ENCODE peak calls at places on chromosome 11, in eight cellular contexts. P is spleen, B is transverse colon, Y is HCT116, M is stomach, V is GM23338, H is breast epithelium, X is prostate gland. W is an unnamed sample.
A peak's percentile ranks its signal among the peaks of the same experiment; 100 is the strongest.

GRCh38 chr11:117807482-117808272 is 10.7 kb upstream of the DSCAML1 start:
- DNase-seq in P (peak; percentile 91), B (peak; percentile 84), Y (peak; percentile 38), M (peak; percentile 85), V (peak; percentile 84), H (peak; percentile 66), X (peak; percentile 48), W (peak; percentile 94)

GRCh38 chr11:83007909-83008580 is 63.7 kb downstream of the RAB30 start:
- DNase-seq in P (peak; percentile 79), B (peak; percentile 68), Y (no peak), M (peak; percentile 73), V (peak; percentile 24), H (no peak), X (no peak), W (no peak)

GRCh38 chr11:126978911-126979310 is 21.7 kb downstream of the KIRREL3 start:
- DNase-seq in P (no peak), B (no peak), Y (no peak), M (no peak), V (no peak), H (no peak), X (no peak), W (no peak)

GRCh38 chr11:68106165-68106940 is 14.8 kb downstream of the CHKA start:
- DNase-seq in P (no peak), B (peak; percentile 82), Y (no peak), M (peak; percentile 80), V (no peak), H (no peak), X (no peak), W (no peak)

GRCh38 chr11:10599388-10600175 is 31.1 kb upstream of the LYVE1 start:
- DNase-seq in P (no peak), B (no peak), Y (no peak), M (no peak), V (no peak), H (no peak), X (no peak), W (no peak)

GRCh38 chr11:104451193-104451592 is 287.2 kb upstream of the PDGFD start:
- DNase-seq in P (no peak), B (no peak), Y (no peak), M (no peak), V (peak; percentile 14), H (no peak), X (no peak), W (no peak)

GRCh38 chr11:2376751-2377451 is at the start of gene CD81:
- DNase-seq in P (peak; percentile 91), B (no peak), Y (no peak), M (peak; percentile 53), V (no peak), H (no peak), X (no peak), W (no peak)

GRCh38 chr11:26493616-26494015 is 78.4 kb downstream of the MUC15 start:
- DNase-seq in P (no peak), B (no peak), Y (no peak), M (no peak), V (peak; percentile 8), H (no peak), X (no peak), W (no peak)

GRCh38 chr11:125341676-125342075 is 154.4 kb downstream of the FEZ1 start:
- DNase-seq in P (peak; percentile 56), B (no peak), Y (no peak), M (no peak), V (no peak), H (no peak), X (no peak), W (no peak)

GRCh38 chr11:125343732-125344131 is 152.3 kb downstream of the FEZ1 start:
- DNase-seq in P (peak; percentile 62), B (no peak), Y (no peak), M (no peak), V (peak; percentile 31), H (no peak), X (no peak), W (no peak)

GRCh38 chr11:125342281-125342980 is 153.6 kb downstream of the FEZ1 start:
- DNase-seq in P (peak; percentile 54), B (no peak), Y (no peak), M (no peak), V (no peak), H (no peak), X (peak; percentile 16), W (no peak)

GRCh38 chr11:125344846-125345705 is 151.0 kb downstream of the FEZ1 start:
- DNase-seq in P (peak; percentile 54), B (no peak), Y (no peak), M (no peak), V (no peak), H (no peak), X (no peak), W (no peak)

GRCh38 chr11:125343086-125343731 is 152.9 kb downstream of the FEZ1 start:
- DNase-seq in P (peak; percentile 38), B (no peak), Y (no peak), M (no peak), V (no peak), H (no peak), X (no peak), W (no peak)
- TF ChIP-seq POLR2AphosphoS5 in P (no peak), B (no peak), Y (no peak), M (no peak), V (no peak), H (no peak), X (no peak), W (no peak)

GRCh38 chr11:65569164-65569972 is 909 bp upstream of the ZNRD2 start:
- DNase-seq in P (no peak), B (no peak), Y (no peak), M (no peak), V (no peak), H (no peak), X (no peak), W (no peak)

GRCh38 chr11:65571940-65572339 is 398 bp upstream of the FAM89B start:
- DNase-seq in P (no peak), B (peak; percentile 44), Y (no peak), M (peak; percentile 36), V (peak; percentile 87), H (no peak), X (no peak), W (no peak)

GRCh38 chr11:65571420-65571819 is 918 bp upstream of the FAM89B start:
- DNase-seq in P (peak; percentile 80), B (peak; percentile 11), Y (no peak), M (no peak), V (no peak), H (no peak), X (no peak), W (peak; percentile 66)

GRCh38 chr11:65572356-65573043 is at the start of gene FAM89B:
- DNase-seq in P (peak; percentile 99), B (peak; percentile 95), Y (no peak), M (peak; percentile 93), V (peak; percentile 91), H (peak; percentile 89), X (peak; percentile 89), W (peak; percentile 94)

DNA sequence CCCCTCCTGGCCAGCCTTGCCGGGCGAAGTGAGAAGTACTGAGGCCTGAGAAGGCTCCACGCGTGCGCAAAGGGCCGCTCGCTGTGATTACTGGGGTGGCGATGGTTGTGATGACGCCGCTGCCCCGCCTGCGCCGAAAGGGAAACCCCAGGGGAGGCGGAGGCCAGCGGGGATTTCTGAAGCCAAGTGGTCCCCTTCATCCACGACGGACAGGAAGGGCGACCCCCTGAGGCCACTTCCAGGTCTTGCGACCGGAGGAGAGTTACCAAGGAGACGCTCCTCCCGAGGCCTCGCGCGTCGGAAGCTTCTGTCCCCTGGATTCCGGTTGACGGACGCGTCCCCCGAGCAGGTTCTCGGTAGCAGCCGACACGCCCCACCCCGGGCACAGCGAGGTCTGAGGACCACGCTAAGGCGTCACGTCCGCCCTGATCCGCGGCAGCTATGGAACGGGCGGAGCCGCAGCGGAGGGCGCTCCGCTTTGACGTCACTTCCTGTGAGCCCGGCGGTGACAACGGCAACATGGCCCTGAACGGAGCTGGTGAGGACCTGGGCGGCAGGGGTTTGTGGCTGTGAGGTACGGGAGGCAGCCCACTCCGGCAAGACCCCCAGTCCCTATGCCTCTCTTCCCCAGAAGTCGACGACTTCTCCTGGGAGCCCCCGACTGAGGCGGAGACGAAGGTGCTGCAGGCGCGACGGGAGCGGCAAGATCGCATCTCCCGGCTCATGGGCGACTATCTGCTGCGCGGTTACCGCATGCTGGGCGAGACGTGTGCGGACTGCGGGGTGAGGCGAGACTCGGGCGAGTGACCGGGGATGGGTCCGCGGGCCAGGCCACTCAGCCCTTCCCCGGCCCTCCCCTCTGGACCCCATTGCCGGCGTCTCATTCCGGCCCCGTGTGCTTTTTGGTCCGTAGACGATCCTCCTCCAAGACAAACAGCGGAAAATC is at the start of gene ZNRD2:
- DNase-seq in P (peak; percentile 100), B (peak; percentile 98), Y (peak; percentile 97), M (peak; percentile 97), V (peak; percentile 99), H (peak; percentile 98), X (peak; percentile 97), W (peak; percentile 99)
- H3K4me1 ChIP-seq in P (peaks cover 91% of the 10 kb centered on the region), B (peaks cover 33% of the 10 kb centered on the region), Y (peaks cover 68% of the 10 kb centered on the region), M (peaks cover 70% of the 10 kb centered on the region), V (peaks cover 24% of the 10 kb centered on the region), H (peaks cover 32% of the 10 kb centered on the region), X (peaks cover 37% of the 10 kb centered on the region), W (peaks cover 73% of the 10 kb centered on the region)

GRCh38 chr11:34002420-34002819 is 49.1 kb upstream of the CAPRIN1 start:
- DNase-seq in P (no peak), B (peak; percentile 58), Y (no peak), M (peak; percentile 57), V (no peak), H (peak; percentile 34), X (peak; percentile 84), W (no peak)

GRCh38 chr11:33999393-33999792 is 52.1 kb upstream of the CAPRIN1 start:
- DNase-seq in P (no peak), B (no peak), Y (no peak), M (no peak), V (no peak), H (no peak), X (no peak), W (no peak)

GRCh38 chr11:33997473-33998347 is 53.8 kb upstream of the CAPRIN1 start:
- DNase-seq in P (no peak), B (no peak), Y (no peak), M (no peak), V (no peak), H (no peak), X (no peak), W (no peak)

GRCh38 chr11:33994937-33995336 is 56.6 kb upstream of the CAPRIN1 start:
- DNase-seq in P (no peak), B (no peak), Y (no peak), M (no peak), V (no peak), H (no peak), X (no peak), W (no peak)

DNA sequence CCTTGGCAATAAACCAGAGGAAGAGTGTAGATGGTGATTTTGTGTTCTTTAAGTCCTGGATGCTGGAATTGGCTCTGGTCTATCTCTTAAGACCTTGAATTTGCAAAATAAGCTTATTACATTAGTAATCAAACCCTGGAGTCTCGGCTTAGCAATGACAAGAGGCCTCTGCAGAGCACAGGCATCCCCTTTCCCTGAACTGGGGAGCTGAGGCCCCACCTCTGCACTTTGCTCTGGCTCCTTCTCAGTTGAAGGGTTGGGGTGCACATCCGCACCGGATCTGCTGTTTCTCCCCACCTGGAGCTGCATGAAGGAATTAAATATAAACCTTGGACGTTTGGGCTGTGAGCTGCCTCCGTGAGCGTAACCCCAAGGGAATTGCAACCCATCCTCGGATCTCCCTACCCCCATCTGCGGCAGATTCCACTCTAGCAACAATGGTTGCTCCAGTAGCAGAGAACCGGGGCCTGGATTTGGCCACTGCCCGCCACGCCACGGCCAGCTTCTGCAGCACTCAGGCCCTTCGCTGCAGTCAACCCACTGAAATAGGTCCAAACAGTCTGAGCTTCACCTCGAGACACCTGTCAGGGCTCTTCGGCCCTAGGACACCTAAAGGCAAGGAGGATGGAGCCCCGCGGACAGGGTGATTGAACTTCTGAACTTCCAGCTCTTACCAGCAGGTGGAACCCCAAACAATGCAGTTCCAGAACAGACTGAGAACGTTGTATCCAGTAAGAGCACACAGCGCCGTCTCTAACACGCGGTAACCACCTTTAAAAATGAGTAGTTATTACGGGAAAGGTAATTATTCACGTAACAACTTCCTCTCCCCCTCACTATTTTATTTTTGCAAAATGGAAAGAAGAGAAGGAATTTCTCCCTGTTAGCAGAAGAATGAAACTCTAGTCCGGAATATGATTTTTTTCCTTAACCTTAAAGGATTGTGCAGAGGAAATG is 54.8 kb upstream of the CAPRIN1 start:
- DNase-seq in P (peak; percentile 82), B (peak; percentile 82), Y (peak; percentile 83), M (peak; percentile 77), V (peak; percentile 90), H (peak; percentile 54), X (peak; percentile 73), W (peak; percentile 78)
- H3K4me3 ChIP-seq in P (no peak overlapping the region), B (no peak overlapping the region), Y (peak overlapping the region; percentile 47), M (no peak overlapping the region), V (no peak overlapping the region), H (peak overlapping the region; percentile 4), X (no peak overlapping the region), W (no peak overlapping the region)

DNA sequence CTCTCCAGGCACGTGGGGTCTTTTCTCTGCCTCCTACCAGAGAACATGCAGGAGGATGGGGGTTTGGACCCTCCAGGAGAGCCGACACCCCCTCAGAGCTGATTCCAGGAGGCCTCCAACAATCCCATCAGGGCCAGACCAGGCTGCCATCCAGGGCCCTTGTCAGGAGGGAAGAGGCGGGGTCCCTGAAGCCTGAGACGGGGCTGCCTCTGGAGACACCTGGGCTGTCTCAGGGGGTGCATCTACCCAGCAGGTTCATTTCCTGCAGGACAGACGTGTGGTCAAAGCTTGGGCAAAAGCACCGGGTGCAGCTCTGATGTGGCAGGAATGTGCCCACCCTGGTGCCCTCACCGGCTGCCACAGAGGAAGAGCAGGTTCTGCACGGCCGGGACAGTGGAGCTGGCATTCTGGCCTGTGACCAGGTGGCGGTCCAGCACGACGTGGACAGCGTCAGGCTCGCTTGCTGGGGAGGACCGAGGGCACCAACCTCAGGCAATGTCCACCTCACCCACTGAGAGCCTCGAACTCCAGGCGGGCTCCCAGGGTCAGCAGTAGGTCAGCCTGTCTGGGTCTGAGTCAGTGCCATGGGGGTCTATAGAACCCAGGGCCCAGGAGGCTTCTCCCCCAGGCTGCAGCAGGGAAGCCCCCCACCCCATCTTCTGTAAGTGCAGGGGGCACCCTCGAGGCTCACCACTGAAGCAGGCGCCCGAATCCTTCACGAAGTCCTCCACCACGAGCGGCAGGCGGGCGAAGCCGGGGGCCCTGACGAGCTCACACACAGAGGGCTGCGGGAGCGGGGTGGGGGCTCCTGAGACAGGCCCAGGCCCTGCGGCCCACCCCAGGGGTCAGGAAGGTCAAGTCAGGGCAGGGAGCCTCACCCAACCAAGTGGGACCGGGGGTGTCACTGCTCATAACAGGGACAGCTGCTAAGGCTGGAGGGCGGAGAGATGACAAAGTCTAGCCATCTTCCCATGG is 6.4 kb downstream of the GATD1 start:
- DNase-seq in P (no peak), B (no peak), Y (no peak), M (no peak), V (no peak), H (no peak), X (no peak), W (peak; percentile 69)
- TF ChIP-seq POLR2AphosphoS5 in P (peak; percentile 46), B (no peak), Y (no peak), M (no peak), V (no peak), H (no peak), X (no peak), W (no peak)

W was measured in suprapubic skin.